ENCODE peak calls at places on chromosomes 12 and 14, in four cellular contexts. B is K562, Y is HepG2, K is GM12878. O is an unnamed sample.

GRCh38 chr12:9706081-9706685 is 26.7 kb downstream of the CLECL1 start:
- DNase-seq in Y (no peak), K (no peak), B (no peak), O (no peak)

GRCh38 chr12:68042212-68042699 is 53.0 kb downstream of the IFNG-AS1 start:
- DNase-seq in B (no peak), Y (peak; percentile 3), K (peak; percentile 65), O (no peak)

GRCh38 chr12:130223767-130224244 is 61.5 kb downstream of the FZD10 start:
- DNase-seq in Y (no peak), B (no peak), K (no peak), O (no peak)

GRCh38 chr14:64891173-64891838 is 11.6 kb upstream of the SPTB start:
- DNase-seq in Y (no peak), B (no peak), K (no peak), O (no peak)

GRCh38 chr12:43571885-43572284 is 19.9 kb upstream of the ADAMTS20 start:
- DNase-seq in B (no peak), Y (no peak), K (no peak), O (no peak)

GRCh38 chr12:70686907-70687306 is 49.7 kb upstream of the PTPRB start:
- DNase-seq in B (no peak), K (no peak), Y (no peak), O (no peak)

GRCh38 chr14:21536395-21537087 is 10.4 kb upstream of the SALL2 start:
- DNase-seq in K (no peak), Y (no peak), B (no peak), O (no peak)

GRCh38 chr12:59040043-59040442 is 119.7 kb upstream of the LRIG3 start:
- DNase-seq in K (no peak), Y (no peak), B (no peak), O (no peak)

GRCh38 chr12:64273527-64274403 is 51.7 kb upstream of the KICS2 start:
- DNase-seq in B (peak; percentile 40), K (no peak), Y (peak; percentile 6), O (peak; percentile 49)

GRCh38 chr14:63011609-63012008 is 33.6 kb downstream of the KCNH5 start:
- DNase-seq in Y (no peak), B (no peak), K (no peak), O (peak; percentile 27)

GRCh38 chr14:50766338-50766886 is 64.5 kb downstream of the NIN start:
- DNase-seq in Y (no peak), B (no peak), K (no peak), O (no peak)

GRCh38 chr14:54807881-54808280 is 94.7 kb downstream of the GCH1 start:
- DNase-seq in Y (no peak), K (no peak), B (no peak), O (no peak)

GRCh38 chr12:121581681-121582439 is 1.0 kb upstream of the KDM2B start:
- DNase-seq in K (no peak), B (peak; percentile 52), Y (no peak), O (no peak)

GRCh38 chr14:76965232-76965631 is 63.3 kb downstream of the IRF2BPL start:
- DNase-seq in K (no peak), B (no peak), Y (no peak), O (no peak)

GRCh38 chr12:111339306-111339938 is 29.5 kb downstream of the PHETA1 start:
- DNase-seq in Y (no peak), B (no peak), K (no peak), O (no peak)

GRCh38 chr12:51205350-51205749 is 12.5 kb downstream of the POU6F1 start:
- DNase-seq in B (no peak), Y (no peak), K (no peak), O (no peak)

GRCh38 chr12:128823216-128823915 is 392 bp downstream of the SLC15A4 start:
- DNase-seq in Y (peak; percentile 12), B (peak; percentile 45), K (no peak), O (peak; percentile 39)

GRCh38 chr12:109738878-109739665 is 25.4 kb downstream of the FAM222A start:
- DNase-seq in K (no peak), Y (no peak), B (no peak), O (no peak)

GRCh38 chr14:56181666-56182065 is 63.5 kb downstream of the PELI2 start:
- DNase-seq in Y (no peak), B (no peak), K (no peak), O (no peak)

GRCh38 chr12:3684449-3685051 is 68.4 kb downstream of the CRACR2A start:
- DNase-seq in K (no peak), B (peak; percentile 9), Y (no peak), O (no peak)

GRCh38 chr14:32259368-32260013 is 56.4 kb upstream of the RNU6-8 start:
- DNase-seq in Y (peak; percentile 77), B (peak; percentile 54), K (peak; percentile 66), O (no peak)

GRCh38 chr14:68084256-68084655 is 264.7 kb downstream of the RAD51B start:
- DNase-seq in B (no peak), Y (no peak), K (no peak), O (no peak)

GRCh38 chr12:3046441-3047200 is 30.6 kb upstream of the TSPAN9 start:
- DNase-seq in K (no peak), B (no peak), Y (no peak), O (no peak)

GRCh38 chr14:105467249-105467941 is 7.2 kb upstream of the CRIP2 start:
- DNase-seq in B (no peak), Y (no peak), K (no peak), O (no peak)

GRCh38 chr12:32502693-32503510 is 103.5 kb downstream of the FGD4 start:
- DNase-seq in Y (no peak), B (no peak), K (no peak), O (no peak)

GRCh38 chr14:49687942-49688700 is at the start of gene POLE2:
- DNase-seq in Y (peak; percentile 55), K (no peak), B (peak; percentile 76), O (peak; percentile 83)

GRCh38 chr14:100165376-100165775 is 5.9 kb upstream of the DEGS2 start:
- DNase-seq in K (no peak), Y (no peak), B (no peak), O (no peak)

GRCh38 chr12:101570022-101570421 is 24.7 kb upstream of the MYBPC1 start:
- DNase-seq in B (no peak), K (no peak), Y (peak; percentile 81), O (peak; percentile 38)

GRCh38 chr12:124592050-124592449 is 24.6 kb upstream of the NCOR2 start:
- DNase-seq in K (no peak), B (no peak), Y (no peak), O (no peak)

GRCh38 chr12:6778212-6778570 is 5.9 kb downstream of the LAG3 start:
- DNase-seq in K (no peak), Y (no peak), B (no peak), O (no peak)

GRCh38 chr12:55849616-55850015 is 6.9 kb upstream of the MMP19 start:
- DNase-seq in Y (no peak), B (no peak), K (no peak), O (no peak)
- TF ChIP-seq TARDBP in Y (no peak), B (no peak), K (no peak), O (no peak)

DNA sequence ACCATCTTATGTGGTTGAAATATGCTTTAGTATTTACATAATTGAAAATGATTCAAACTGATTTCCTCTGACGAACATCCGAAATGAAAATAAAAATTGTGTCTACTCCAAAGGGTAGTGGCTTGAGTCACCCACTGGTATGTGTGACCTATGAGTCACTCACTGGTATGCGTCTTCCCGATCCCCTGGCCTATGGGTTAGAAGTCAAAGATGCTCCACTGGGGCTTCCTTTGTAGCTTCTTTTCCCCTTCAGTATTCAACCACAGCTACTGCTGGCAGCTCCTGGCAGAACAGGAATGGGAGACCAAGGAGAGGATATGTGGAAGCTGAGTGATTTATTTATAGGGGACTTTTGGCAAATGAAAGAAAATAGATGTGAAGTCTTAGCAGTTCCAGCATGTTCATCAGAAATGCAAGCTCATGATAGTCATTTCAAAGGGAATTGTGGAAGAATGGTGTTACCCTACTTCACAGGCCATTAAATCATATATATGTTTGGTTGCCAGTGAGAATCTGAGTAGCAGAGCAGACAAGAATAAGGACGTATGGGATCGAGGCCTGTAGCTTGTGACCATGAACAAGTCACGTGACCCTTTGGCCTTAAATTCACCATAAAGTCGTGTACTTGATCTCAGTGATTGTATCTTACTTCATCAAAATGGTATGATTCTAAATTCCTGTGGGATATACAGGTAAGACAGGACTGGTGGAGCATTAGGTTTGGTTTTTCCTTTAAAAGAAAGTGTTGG is 108.3 kb downstream of the CRADD start:
- DNase-seq in K (no peak), Y (peak; percentile 63), B (peak; percentile 64), O (no peak)
- TF ChIP-seq BHLHE40 in K (no peak), Y (no peak), B (no peak), O (no peak)

GRCh38 chr12:38906482-38907170 is 1.2 kb upstream of the CPNE8 start:
- DNase-seq in Y (peak; percentile 45), B (peak; percentile 71), K (peak; percentile 56), O (peak; percentile 80)

GRCh38 chr12:38904932-38905479 is 385 bp downstream of the CPNE8 start:
- DNase-seq in K (peak; percentile 65), Y (peak; percentile 52), B (peak; percentile 53), O (peak; percentile 77)

GRCh38 chr12:38903596-38903995 is 1.8 kb downstream of the CPNE8 start:
- DNase-seq in Y (no peak), B (no peak), K (no peak), O (no peak)

GRCh38 chr12:38907171-38907923 is 2.0 kb upstream of the CPNE8 start:
- DNase-seq in K (no peak), Y (no peak), B (no peak), O (no peak)

DNA sequence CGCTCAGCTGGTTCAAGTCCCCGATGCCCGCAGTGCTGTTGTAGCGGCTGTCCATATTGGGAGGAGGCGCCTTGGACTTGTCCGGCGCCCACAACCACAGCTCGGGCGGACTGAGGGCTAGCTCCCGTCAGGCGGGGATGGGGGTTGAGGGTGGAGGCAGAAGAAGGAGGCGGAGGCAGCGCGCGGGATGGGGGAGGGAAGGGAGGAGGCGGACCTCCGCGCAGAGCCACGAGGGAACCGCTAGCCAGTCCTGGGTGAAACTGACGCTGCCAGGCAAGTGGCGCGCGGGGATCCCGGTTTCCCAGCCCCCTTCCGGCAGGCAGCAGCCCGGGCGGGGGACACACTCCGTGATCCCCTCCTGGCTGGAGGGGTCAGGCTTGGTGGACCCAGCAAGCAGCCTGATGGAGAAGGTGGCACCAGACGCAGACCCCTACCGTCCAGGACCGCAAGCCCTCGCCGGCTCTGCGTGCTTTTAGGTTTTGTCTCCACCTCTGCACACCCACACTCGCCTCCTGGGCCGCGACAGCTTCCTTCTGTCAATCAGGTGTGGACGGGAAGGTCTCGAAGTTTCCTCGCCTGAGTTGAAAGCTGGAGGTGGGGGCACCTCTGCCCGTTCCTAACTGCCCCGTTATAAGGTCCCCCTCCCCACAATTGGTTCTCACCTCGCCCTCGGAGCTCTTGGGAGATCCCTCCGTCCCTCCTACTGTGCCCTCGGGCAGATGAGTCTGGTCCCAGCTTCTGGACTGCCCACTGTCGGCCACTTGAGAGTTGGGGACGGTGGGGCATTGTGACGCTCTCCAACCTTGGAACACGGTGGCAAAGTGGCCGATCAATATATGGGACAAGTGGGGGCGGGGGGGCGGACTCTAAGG is at the start of gene CPNE8:
- DNase-seq in B (peak; percentile 62), Y (no peak), K (peak; percentile 48), O (peak; percentile 70)
- TF ChIP-seq TARDBP in B (no peak), Y (no peak), K (no peak), O (peak; percentile 62)

GRCh38 chr14:96394047-96394815 is 2.3 kb downstream of the AK7 start:
- DNase-seq in K (no peak), Y (no peak), B (no peak), O (no peak)
- TF ChIP-seq BHLHE40 in K (no peak), Y (no peak), B (no peak), O (no peak)

DNA sequence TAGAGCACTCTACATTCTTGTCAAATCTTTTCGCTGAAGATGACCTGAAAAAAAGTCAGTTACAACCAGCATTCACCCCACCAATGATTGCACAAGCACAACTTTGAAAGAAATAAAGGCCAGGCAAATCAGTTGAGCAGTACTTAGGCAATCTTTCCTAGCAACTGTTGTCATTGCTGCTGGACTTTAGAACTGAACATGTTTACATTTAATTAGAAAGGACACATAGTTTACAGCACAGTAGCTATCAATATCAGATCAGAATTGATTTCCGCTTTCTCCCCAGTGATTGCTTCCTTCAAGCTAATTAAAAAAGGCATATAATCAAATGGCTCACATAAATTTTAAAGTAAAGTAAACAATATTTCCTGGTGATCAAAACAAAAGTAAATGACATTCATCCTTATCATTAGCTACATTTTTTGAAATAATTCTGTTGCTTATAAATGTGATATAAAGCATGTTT is 128.4 kb downstream of the FOXA1 start:
- DNase-seq in B (no peak), K (no peak), Y (peak; percentile 100), O (no peak)
- TF ChIP-seq TARDBP in B (no peak), K (no peak), Y (peak; percentile 100), O (no peak)

O was measured in HEK293T.